ENCODE peak calls at places on chromosomes 5 and 9, in five cellular contexts. P is H9, Q is T-cell, Y is EL, V is M059J. S is an unnamed sample.
A peak's percentile ranks its signal among the peaks of the same experiment; 100 is the strongest.

GRCh38 chr5:119153629-119154028 is 82.7 kb downstream of the DMXL1 start:
- DNase-seq in P (no peak), Q (no peak), Y (no peak), V (no peak), S (no peak)

GRCh38 chr5:127870914-127871313 is 167.7 kb downstream of the CCDC192 start:
- DNase-seq in P (no peak), Q (no peak), Y (no peak), V (peak; percentile 49), S (peak; percentile 71)

GRCh38 chr5:136062563-136063274 is 33.9 kb downstream of the TGFBI start:
- DNase-seq in P (peak; percentile 43), Q (no peak), Y (peak; percentile 39), V (peak; percentile 63), S (peak; percentile 49)

GRCh38 chr9:81819859-81820546 is 108.2 kb upstream of the SPATA31D4 start:
- DNase-seq in P (peak; percentile 42), Q (no peak), Y (peak; percentile 58), V (no peak), S (peak; percentile 42)

GRCh38 chr9:87857948-87858335 is 24.7 kb upstream of the SPATA31E1 start:
- DNase-seq in P (no peak), Q (no peak), Y (no peak), V (no peak), S (no peak)

GRCh38 chr5:62328772-62329491 is 22.9 kb downstream of the KIF2A start:
- DNase-seq in P (no peak), Q (no peak), Y (no peak), V (no peak), S (no peak)

GRCh38 chr9:21919377-21920362 is 74.5 kb downstream of the CDKN2A start:
- DNase-seq in P (no peak), Q (peak; percentile 55), Y (peak; percentile 85), V (peak; percentile 91), S (peak; percentile 47)

GRCh38 chr5:22344000-22344399 is 509.1 kb downstream of the CDH12 start:
- DNase-seq in P (no peak), Q (no peak), Y (no peak), V (no peak), S (no peak)

GRCh38 chr9:107665057-107665456 is 175.5 kb upstream of the KLF4 start:
- DNase-seq in P (no peak), Q (no peak), Y (no peak), V (no peak), S (no peak)

GRCh38 chr5:18811616-18812015 is 1176.4 kb downstream of the CDH18 start:
- DNase-seq in P (no peak), Q (no peak), Y (no peak), V (no peak), S (peak; percentile 6)

GRCh38 chr5:34817558-34818351 is 21.2 kb upstream of the TTC23L start:
- DNase-seq in P (no peak), Q (no peak), Y (peak; percentile 64), V (peak; percentile 25), S (peak; percentile 84)

GRCh38 chr5:78803386-78803785 is 154.8 kb upstream of the LHFPL2 start:
- DNase-seq in P (no peak), Q (no peak), Y (no peak), V (no peak), S (peak; percentile 34)

GRCh38 chr9:114869845-114870244 is 60.5 kb downstream of the TNFSF8 start:
- DNase-seq in P (peak; percentile 80), Q (peak; percentile 23), Y (no peak), V (peak; percentile 35), S (no peak)

GRCh38 chr9:4366649-4367330 is 66.9 kb upstream of the GLIS3 start:
- DNase-seq in P (peak; percentile 63), Q (peak; percentile 7), Y (peak; percentile 66), V (peak; percentile 77), S (peak; percentile 81)

GRCh38 chr9:17422994-17423680 is 155.7 kb upstream of the SH3GL2 start:
- DNase-seq in P (no peak), Q (no peak), Y (peak; percentile 12), V (peak; percentile 78), S (no peak)

GRCh38 chr5:143102414-143102813 is 301.1 kb downstream of the NR3C1 start:
- DNase-seq in P (no peak), Q (no peak), Y (no peak), V (no peak), S (no peak)

GRCh38 chr9:124263800-124264426 is 6.2 kb downstream of the NEK6 start:
- DNase-seq in P (no peak), Q (no peak), Y (no peak), V (peak; percentile 24), S (no peak)

GRCh38 chr5:80713640-80714039 is 58.9 kb upstream of the DHFR start:
- DNase-seq in P (no peak), Q (no peak), Y (no peak), V (no peak), S (peak; percentile 22)